ENCODE peak calls at places on chromosomes 12 and 14, in four cellular contexts. E, A, X and H are unnamed samples.

GRCh38 chr14:54360667-54361066 is 36.1 kb upstream of the CDKN3 start:
- DNase-seq in E (no peak), A (no peak), X (no peak), H (no peak)

GRCh38 chr12:53808023-53808705 is 56.4 kb upstream of the CISTR start:
- DNase-seq in E (no peak), A (no peak), X (no peak), H (no peak)

GRCh38 chr12:39341179-39341578 is 101.7 kb downstream of the KIF21A start:
- DNase-seq in E (peak), A (no peak), X (no peak), H (no peak)

GRCh38 chr12:91633734-91634357 is 451.2 kb upstream of the DCN start:
- DNase-seq in E (no peak), A (no peak), X (no peak), H (no peak)

GRCh38 chr12:40738856-40739255 is 46.6 kb downstream of the CNTN1 start:
- DNase-seq in E (no peak), A (no peak), X (no peak), H (no peak)

GRCh38 chr14:64760146-64760755 is 56.0 kb downstream of the PLEKHG3 start:
- DNase-seq in E (peak), A (no peak), X (peak), H (peak)

GRCh38 chr12:10319414-10319813 is 11.7 kb downstream of the KLRD1 start:
- DNase-seq in E (no peak), A (no peak), X (no peak), H (no peak)

GRCh38 chr12:50017653-50018052 is 7.6 kb downstream of the RACGAP1 start:
- DNase-seq in E (peak), A (peak), X (no peak), H (no peak)

GRCh38 chr14:92968291-92969020 is 45.5 kb downstream of the CHGA start:
- DNase-seq in E (no peak), A (no peak), X (no peak), H (no peak)

GRCh38 chr14:99395904-99396530 is 84.6 kb downstream of the SETD3 start:
- DNase-seq in E (peak), A (peak), X (no peak), H (no peak)

GRCh38 chr12:90244232-90244631 is 535.6 kb upstream of the ATP2B1 start:
- DNase-seq in E (peak), A (no peak), X (no peak), H (no peak)

GRCh38 chr14:59507063-59507751 is 22.9 kb downstream of the JKAMP start:
- DNase-seq in E (peak), A (no peak), X (peak), H (peak)

GRCh38 chr14:77026930-77027537 is 1.5 kb downstream of the IRF2BPL start:
- DNase-seq in E (peak), A (no peak), X (peak), H (peak)

GRCh38 chr12:2509137-2509536 is 285.6 kb upstream of the FKBP4 start:
- DNase-seq in E (no peak), A (no peak), X (no peak), H (no peak)

DNA sequence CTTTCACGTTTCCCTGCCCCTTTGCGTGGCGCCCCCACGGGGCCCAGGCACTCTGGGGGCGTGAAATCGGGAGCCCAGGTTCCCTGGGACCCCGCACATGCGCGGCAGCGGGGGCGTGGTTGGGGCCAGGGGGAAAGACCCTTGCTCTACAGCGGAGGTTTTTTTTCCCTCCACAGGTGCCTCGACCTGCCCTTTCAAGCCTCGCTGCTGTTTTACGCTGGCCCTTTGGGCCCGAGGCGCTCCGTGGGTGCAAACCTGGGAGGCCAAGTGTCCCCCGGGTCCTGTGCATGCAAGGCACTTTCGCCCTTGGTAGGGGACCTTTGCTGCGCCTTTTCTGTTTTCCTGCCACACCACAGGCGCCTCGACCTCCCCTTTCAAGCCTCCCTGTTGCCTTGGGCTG is 329.8 kb downstream of the ALG10 start:
- DNase-seq in E (no peak), A (no peak), X (no peak), H (no peak)
- H3K4me3 ChIP-seq in E (no peak), A (no peak), X (no peak), H (no peak)

DNA sequence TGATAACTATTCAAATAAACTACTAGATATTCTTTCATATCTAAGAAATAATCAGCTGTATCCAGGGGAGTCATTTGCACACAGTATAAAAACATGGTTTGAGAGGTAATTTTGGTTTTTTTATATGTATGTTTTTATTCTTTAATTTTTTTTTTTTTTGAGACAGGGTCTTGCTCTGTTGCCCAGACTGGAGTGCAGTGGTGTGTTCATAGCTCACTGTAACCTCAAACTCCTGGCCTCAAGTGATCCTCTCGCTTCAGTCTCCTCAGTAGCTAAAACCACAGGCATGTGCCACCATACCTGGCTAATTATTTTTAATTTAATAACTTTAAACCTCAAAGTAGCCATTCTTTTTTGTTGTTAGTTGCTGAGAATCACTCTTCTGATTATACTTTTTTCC is 1.8 kb downstream of the PRORP start:
- DNase-seq in E (peak), A (no peak), X (no peak), H (no peak)
- H3K4me3 ChIP-seq in E (no peak), A (no peak), X (no peak), H (peak)

DNA sequence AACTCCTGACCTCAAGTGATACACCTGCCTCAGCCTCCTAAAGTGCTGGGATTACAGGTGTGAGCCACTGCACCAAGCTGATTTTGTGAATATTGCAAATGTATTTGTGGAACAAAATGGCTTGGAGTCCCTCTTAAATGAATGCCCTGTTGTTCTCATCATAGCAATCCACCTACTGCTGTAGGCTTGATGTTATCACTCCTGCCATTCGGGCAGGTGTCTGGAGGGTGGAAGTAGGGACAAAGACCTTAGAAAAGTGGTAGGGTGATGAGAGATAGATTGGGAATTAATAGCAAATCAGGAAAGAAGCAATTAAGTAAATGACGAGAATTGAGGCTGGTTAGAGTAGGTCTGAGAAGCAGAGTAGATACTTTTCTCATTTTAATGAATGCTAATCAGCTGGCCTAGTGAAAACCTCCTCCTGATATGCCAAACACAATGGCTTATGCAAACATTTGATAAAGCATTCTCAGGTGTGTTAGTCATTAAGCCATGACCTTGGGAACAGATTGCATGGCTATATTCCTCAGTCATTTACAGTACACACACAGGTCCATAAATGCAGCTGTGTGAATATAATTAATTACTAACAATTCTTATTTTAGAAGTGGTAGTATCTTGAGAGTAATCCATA is 60.5 kb upstream of the USP44 start:
- DNase-seq in E (no peak), A (no peak), X (peak), H (no peak)
- H3K4me3 ChIP-seq in E (no peak), A (no peak), X (no peak), H (no peak)

DNA sequence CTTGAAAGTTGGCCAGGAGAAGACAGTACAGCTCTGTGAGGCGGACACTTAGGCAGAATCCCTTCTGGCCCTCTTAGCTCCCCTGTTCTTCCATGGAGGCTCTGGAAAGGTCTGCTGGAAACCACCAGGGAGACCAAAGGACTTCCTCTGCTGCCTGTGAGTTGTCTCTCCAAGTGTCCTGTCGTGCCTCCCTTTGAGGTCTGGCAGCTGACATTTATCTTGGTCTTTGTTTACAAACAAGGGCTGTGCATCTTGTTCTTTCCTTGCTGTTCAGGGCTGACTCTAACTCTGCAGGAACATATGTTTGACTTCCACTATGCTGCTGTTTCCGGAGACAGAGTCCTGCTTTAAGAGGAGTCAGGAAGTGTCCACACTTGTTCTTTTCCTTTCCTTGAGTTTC is 159.9 kb upstream of the FRMD6 start:
- DNase-seq in E (no peak), A (no peak), X (no peak), H (no peak)
- H3K4me3 ChIP-seq in E (no peak), A (no peak), X (no peak), H (no peak)

DNA sequence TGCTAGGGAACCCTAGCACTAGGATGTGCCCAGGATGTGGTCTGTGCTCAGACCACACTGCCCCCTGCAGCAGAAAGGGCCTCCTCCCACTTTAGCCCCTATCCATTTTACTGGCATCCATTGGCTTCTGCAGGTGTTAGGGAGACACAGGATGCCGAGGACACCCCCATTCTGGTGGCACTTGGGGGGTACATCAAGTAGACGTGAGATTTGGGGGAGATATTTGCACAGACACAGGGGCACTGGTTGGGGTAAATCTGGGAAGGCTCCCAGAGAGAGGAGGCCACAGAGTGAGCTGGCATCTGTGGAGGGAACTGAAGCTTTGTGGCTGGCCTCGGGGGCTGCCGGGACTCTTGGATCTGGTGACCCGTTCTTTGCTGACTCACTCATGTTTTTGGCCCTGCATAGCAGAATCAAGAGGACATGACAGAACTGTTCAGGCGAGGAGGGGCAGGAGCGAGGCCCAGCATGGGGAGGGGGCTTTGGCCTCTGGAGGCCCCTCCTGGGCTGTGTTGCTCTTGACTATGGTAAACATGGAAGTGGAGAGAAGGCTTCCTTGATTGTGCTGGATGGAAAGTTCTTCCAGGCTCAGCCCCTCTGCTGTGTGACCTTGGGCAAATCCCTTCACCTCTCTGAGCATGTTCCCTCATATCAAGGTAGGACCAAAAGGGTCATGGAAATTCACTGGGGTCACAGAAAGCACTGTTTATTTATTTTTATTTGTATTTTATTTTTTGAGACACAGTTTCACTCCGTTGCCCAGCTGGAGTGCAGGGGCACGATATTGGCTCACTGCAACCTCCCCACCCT is 1.8 kb downstream of the PLBD2 start:
- DNase-seq in E (no peak), A (no peak), X (peak), H (no peak)
- H3K4me3 ChIP-seq in E (peak), A (no peak), X (no peak), H (peak)